ENCODE peak calls at places on chromosomes 3 and 15, in seven cellular contexts. One of them, this sample, is unnamed.

GRCh38 chr15:29986946-29987345 is 95.8 kb upstream of the GOLGA8J start:
- DNase-seq in heart left ventricle: no peak
- DNase-seq in endothelial cell of umbilical vein: no peak
- DNase-seq in body of pancreas: no peak
- DNase-seq in Peyer's patch: no peak
- DNase-seq in transverse colon: no peak
- DNase-seq in suprapubic skin: no peak
- DNase-seq in this sample: no peak

GRCh38 chr3:184842433-184842832 is 30.5 kb downstream of the VPS8 start:
- DNase-seq in heart left ventricle: no peak
- DNase-seq in endothelial cell of umbilical vein: no peak
- DNase-seq in body of pancreas: no peak
- DNase-seq in Peyer's patch: no peak
- DNase-seq in transverse colon: no peak
- DNase-seq in suprapubic skin: no peak
- DNase-seq in this sample: no peak

GRCh38 chr3:118165413-118165812 is 869.2 kb downstream of the IGSF11 start:
- DNase-seq in heart left ventricle: no peak
- DNase-seq in endothelial cell of umbilical vein: no peak
- DNase-seq in body of pancreas: no peak
- DNase-seq in Peyer's patch: no peak
- DNase-seq in transverse colon: no peak
- DNase-seq in suprapubic skin: no peak
- DNase-seq in this sample: no peak

GRCh38 chr3:23175361-23176073 is 27.6 kb upstream of the UBE2E2 start:
- DNase-seq in heart left ventricle: no peak
- DNase-seq in endothelial cell of umbilical vein: peak
- DNase-seq in body of pancreas: no peak
- DNase-seq in Peyer's patch: no peak
- DNase-seq in transverse colon: no peak
- DNase-seq in suprapubic skin: no peak
- DNase-seq in this sample: no peak

GRCh38 chr3:55746808-55747413 is 259.8 kb upstream of the WNT5A start:
- DNase-seq in heart left ventricle: no peak
- DNase-seq in endothelial cell of umbilical vein: peak
- DNase-seq in body of pancreas: no peak
- DNase-seq in Peyer's patch: no peak
- DNase-seq in transverse colon: no peak
- DNase-seq in suprapubic skin: no peak
- DNase-seq in this sample: no peak

GRCh38 chr3:155307183-155307582 is 13.7 kb upstream of the STRIT1 start:
- DNase-seq in heart left ventricle: no peak
- DNase-seq in endothelial cell of umbilical vein: no peak
- DNase-seq in body of pancreas: no peak
- DNase-seq in Peyer's patch: no peak
- DNase-seq in transverse colon: no peak
- DNase-seq in suprapubic skin: no peak
- DNase-seq in this sample: no peak

GRCh38 chr3:82475306-82475705 is 713.9 kb upstream of the GBE1 start:
- DNase-seq in heart left ventricle: no peak
- DNase-seq in endothelial cell of umbilical vein: no peak
- DNase-seq in body of pancreas: no peak
- DNase-seq in Peyer's patch: no peak
- DNase-seq in transverse colon: no peak
- DNase-seq in suprapubic skin: no peak
- DNase-seq in this sample: no peak

GRCh38 chr3:53502737-53503136 is 8.3 kb downstream of the CACNA1D start:
- DNase-seq in heart left ventricle: no peak
- DNase-seq in endothelial cell of umbilical vein: no peak
- DNase-seq in body of pancreas: no peak
- DNase-seq in Peyer's patch: no peak
- DNase-seq in transverse colon: no peak
- DNase-seq in suprapubic skin: no peak
- DNase-seq in this sample: no peak

GRCh38 chr15:55289573-55290360 is at the start of gene RAB27A:
- DNase-seq in heart left ventricle: peak
- DNase-seq in endothelial cell of umbilical vein: peak
- DNase-seq in body of pancreas: peak
- DNase-seq in Peyer's patch: peak
- DNase-seq in transverse colon: peak
- DNase-seq in suprapubic skin: peak
- DNase-seq in this sample: peak

GRCh38 chr3:52185837-52186236 is 12.1 kb upstream of the ALAS1 start:
- DNase-seq in heart left ventricle: no peak
- DNase-seq in endothelial cell of umbilical vein: no peak
- DNase-seq in body of pancreas: no peak
- DNase-seq in Peyer's patch: no peak
- DNase-seq in transverse colon: no peak
- DNase-seq in suprapubic skin: peak
- DNase-seq in this sample: no peak

GRCh38 chr3:123395235-123395634 is 53.7 kb downstream of the ADCY5 start:
- DNase-seq in heart left ventricle: no peak
- DNase-seq in endothelial cell of umbilical vein: no peak
- DNase-seq in body of pancreas: no peak
- DNase-seq in Peyer's patch: no peak
- DNase-seq in transverse colon: no peak
- DNase-seq in suprapubic skin: no peak
- DNase-seq in this sample: no peak

GRCh38 chr3:27094721-27095120 is 274.5 kb downstream of the NEK10 start:
- DNase-seq in heart left ventricle: no peak
- DNase-seq in endothelial cell of umbilical vein: peak
- DNase-seq in body of pancreas: no peak
- DNase-seq in Peyer's patch: no peak
- DNase-seq in transverse colon: no peak
- DNase-seq in suprapubic skin: no peak
- DNase-seq in this sample: no peak

GRCh38 chr3:39138804-39139415 is 14.5 kb downstream of the CSRNP1 start:
- DNase-seq in heart left ventricle: peak
- DNase-seq in endothelial cell of umbilical vein: no peak
- DNase-seq in body of pancreas: no peak
- DNase-seq in Peyer's patch: no peak
- DNase-seq in transverse colon: peak
- DNase-seq in suprapubic skin: no peak
- DNase-seq in this sample: peak

GRCh38 chr3:102586485-102586884 is 151.7 kb downstream of the ZPLD1 start:
- DNase-seq in heart left ventricle: no peak
- DNase-seq in endothelial cell of umbilical vein: no peak
- DNase-seq in body of pancreas: no peak
- DNase-seq in Peyer's patch: no peak
- DNase-seq in transverse colon: no peak
- DNase-seq in suprapubic skin: no peak
- DNase-seq in this sample: no peak

GRCh38 chr15:73019733-73020132 is 32.5 kb upstream of the NEO1 start:
- DNase-seq in heart left ventricle: no peak
- DNase-seq in endothelial cell of umbilical vein: no peak
- DNase-seq in body of pancreas: no peak
- DNase-seq in Peyer's patch: no peak
- DNase-seq in transverse colon: no peak
- DNase-seq in suprapubic skin: no peak
- DNase-seq in this sample: no peak

GRCh38 chr3:124850212-124850611 is 37.0 kb downstream of the ITGB5 start:
- DNase-seq in heart left ventricle: no peak
- DNase-seq in endothelial cell of umbilical vein: no peak
- DNase-seq in body of pancreas: no peak
- DNase-seq in Peyer's patch: no peak
- DNase-seq in transverse colon: no peak
- DNase-seq in suprapubic skin: no peak
- DNase-seq in this sample: no peak

GRCh38 chr3:46102059-46102779 is 74.9 kb upstream of the XCR1 start:
- DNase-seq in heart left ventricle: no peak
- DNase-seq in endothelial cell of umbilical vein: no peak
- DNase-seq in body of pancreas: no peak
- DNase-seq in Peyer's patch: no peak
- DNase-seq in transverse colon: no peak
- DNase-seq in suprapubic skin: no peak
- DNase-seq in this sample: no peak

GRCh38 chr3:11954312-11954934 is 49.8 kb upstream of the SYN2 start:
- DNase-seq in heart left ventricle: no peak
- DNase-seq in endothelial cell of umbilical vein: no peak
- DNase-seq in body of pancreas: no peak
- DNase-seq in Peyer's patch: peak
- DNase-seq in transverse colon: peak
- DNase-seq in suprapubic skin: no peak
- DNase-seq in this sample: no peak

GRCh38 chr15:85974348-85974705 is 105.3 kb upstream of the AGBL1 start:
- DNase-seq in heart left ventricle: no peak
- DNase-seq in endothelial cell of umbilical vein: no peak
- DNase-seq in body of pancreas: no peak
- DNase-seq in Peyer's patch: no peak
- DNase-seq in transverse colon: no peak
- DNase-seq in suprapubic skin: no peak
- DNase-seq in this sample: no peak

GRCh38 chr15:47414207-47414606 is 303.1 kb upstream of the SEMA6D start:
- DNase-seq in heart left ventricle: no peak
- DNase-seq in endothelial cell of umbilical vein: no peak
- DNase-seq in body of pancreas: no peak
- DNase-seq in Peyer's patch: no peak
- DNase-seq in transverse colon: no peak
- DNase-seq in suprapubic skin: no peak
- DNase-seq in this sample: no peak

GRCh38 chr3:133836497-133837158 is 31.0 kb downstream of the SRPRB start:
- DNase-seq in heart left ventricle: no peak
- DNase-seq in endothelial cell of umbilical vein: no peak
- DNase-seq in body of pancreas: no peak
- DNase-seq in Peyer's patch: no peak
- DNase-seq in transverse colon: no peak
- DNase-seq in suprapubic skin: no peak
- DNase-seq in this sample: no peak

DNA sequence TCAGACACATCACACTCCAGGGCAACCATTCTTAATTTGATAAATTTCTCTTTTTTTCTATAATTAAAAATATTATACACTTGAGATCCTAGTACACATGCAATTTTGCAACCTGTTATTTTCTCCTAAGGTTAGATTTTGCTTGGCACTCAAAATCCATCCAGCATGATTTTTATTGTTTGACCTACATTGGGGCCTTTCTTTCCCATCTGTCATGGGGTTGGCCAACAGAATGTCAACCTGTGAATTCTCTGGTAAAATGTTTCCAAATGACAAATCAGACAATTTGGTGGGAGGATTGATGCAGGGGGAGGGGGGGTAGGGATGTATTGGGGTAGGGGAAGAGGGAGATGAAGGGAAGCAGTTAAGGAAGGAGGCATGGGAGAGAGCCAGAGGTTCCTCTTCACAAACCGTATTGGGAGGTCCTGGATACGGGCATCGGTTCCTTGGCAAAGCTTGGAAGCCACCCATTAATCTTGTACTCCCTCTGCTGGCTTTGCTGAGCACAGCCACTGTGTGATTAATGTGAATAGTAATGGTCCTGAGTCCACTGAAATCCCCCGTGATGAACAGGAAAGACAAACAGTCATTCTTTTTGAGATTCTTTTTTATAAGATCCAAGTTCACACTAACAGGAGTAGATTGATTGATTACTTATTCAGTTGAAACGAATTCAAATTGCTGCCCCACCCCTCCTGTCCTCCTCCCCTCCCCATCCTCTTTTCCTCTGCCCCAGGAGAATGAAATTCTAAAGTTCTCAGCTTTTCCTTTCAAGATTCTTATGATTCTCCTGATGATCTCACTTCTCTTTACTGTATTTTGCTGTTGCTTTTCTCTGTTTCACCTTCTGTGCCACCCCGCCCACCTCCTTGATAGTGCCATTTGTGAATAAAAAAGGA is 82.2 kb upstream of the SLC25A26 start:
- DNase-seq in heart left ventricle: peak
- DNase-seq in endothelial cell of umbilical vein: peak
- DNase-seq in body of pancreas: peak
- DNase-seq in Peyer's patch: peak
- DNase-seq in transverse colon: peak
- DNase-seq in suprapubic skin: no peak
- DNase-seq in this sample: peak
- TF ChIP-seq CTCF in heart left ventricle: peak
- TF ChIP-seq CTCF in endothelial cell of umbilical vein: peak
- TF ChIP-seq CTCF in body of pancreas: peak
- TF ChIP-seq CTCF in Peyer's patch: peak
- TF ChIP-seq CTCF in transverse colon: peak
- TF ChIP-seq CTCF in suprapubic skin: peak
- TF ChIP-seq CTCF in this sample: peak

GRCh38 chr3:28575100-28575747 is 226.6 kb upstream of the AZI2 start:
- DNase-seq in heart left ventricle: peak
- DNase-seq in endothelial cell of umbilical vein: no peak
- DNase-seq in body of pancreas: peak
- DNase-seq in Peyer's patch: no peak
- DNase-seq in transverse colon: no peak
- DNase-seq in suprapubic skin: no peak
- DNase-seq in this sample: no peak
- H3K4me3 ChIP-seq in heart left ventricle: peak
- H3K4me3 ChIP-seq in endothelial cell of umbilical vein: no peak
- H3K4me3 ChIP-seq in body of pancreas: no peak
- H3K4me3 ChIP-seq in Peyer's patch: peak
- H3K4me3 ChIP-seq in transverse colon: peak
- H3K4me3 ChIP-seq in suprapubic skin: peak
- H3K4me3 ChIP-seq in this sample: peak

DNA sequence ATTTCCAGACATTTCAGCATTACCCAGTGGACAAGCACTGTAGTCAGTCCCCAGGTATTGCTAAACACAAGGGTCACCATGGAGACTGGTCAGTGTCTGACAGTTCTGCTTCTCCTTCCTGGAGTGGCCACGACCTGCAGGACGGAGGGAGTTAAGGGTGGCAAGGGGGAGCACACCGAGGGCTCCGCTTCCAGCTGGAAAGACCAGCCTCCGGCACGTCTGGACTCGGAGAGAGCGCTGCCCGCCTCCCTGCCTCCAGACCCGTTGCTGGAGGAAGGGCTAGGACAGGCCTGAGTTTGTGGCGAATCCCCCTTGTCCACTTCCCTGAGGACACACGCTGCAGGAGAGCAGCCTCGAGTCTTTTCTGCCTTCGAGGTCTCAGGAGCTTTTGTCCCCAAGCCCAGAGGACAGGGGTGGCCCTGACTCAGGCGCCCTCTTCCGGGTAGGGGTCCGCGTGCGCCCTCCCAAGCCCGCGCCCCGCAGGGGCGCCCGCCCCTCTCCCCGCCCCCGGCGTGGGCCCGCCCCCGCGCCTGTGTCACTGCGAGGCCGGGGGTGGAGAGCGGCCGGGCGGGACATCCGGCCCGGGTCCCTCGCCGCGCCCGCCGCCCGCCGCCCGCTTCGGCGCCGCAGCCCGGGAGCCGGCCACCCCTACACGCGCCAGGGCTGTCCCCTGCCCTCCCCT is at the start of gene CHST14:
- DNase-seq in heart left ventricle: peak
- DNase-seq in endothelial cell of umbilical vein: peak
- DNase-seq in body of pancreas: peak
- DNase-seq in Peyer's patch: peak
- DNase-seq in transverse colon: peak
- DNase-seq in suprapubic skin: peak
- DNase-seq in this sample: peak
- TF ChIP-seq POLR2A in heart left ventricle: no peak
- TF ChIP-seq POLR2A in endothelial cell of umbilical vein: peak
- TF ChIP-seq POLR2A in body of pancreas: peak
- TF ChIP-seq POLR2A in Peyer's patch: no peak
- TF ChIP-seq POLR2A in transverse colon: peak
- TF ChIP-seq POLR2A in suprapubic skin: no peak
- TF ChIP-seq POLR2A in this sample: no peak

DNA sequence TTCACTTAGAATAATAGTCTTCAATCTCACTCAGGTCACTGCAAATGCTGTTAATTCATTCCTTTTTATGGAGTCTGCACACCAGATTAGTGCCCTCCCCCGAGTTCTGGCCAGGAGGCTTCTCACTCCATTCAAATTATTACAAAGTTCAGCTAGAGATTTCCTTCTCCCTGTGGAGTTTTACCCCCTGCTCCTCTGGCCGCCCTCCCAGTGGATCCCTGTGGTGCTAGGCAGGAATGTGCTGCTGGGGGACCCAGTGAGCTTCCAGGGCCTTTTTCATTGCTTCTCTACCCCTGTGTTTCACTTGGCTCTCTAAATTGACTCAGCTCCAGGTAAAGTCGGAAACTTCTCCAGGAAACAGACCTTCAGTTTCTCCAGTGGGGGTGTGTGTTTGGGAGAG is 42.7 kb upstream of the CD200R1L start:
- DNase-seq in heart left ventricle: no peak
- DNase-seq in endothelial cell of umbilical vein: no peak
- DNase-seq in body of pancreas: no peak
- DNase-seq in Peyer's patch: no peak
- DNase-seq in transverse colon: no peak
- DNase-seq in suprapubic skin: no peak
- DNase-seq in this sample: no peak
- TF ChIP-seq CTCF in heart left ventricle: no peak
- TF ChIP-seq CTCF in endothelial cell of umbilical vein: no peak
- TF ChIP-seq CTCF in body of pancreas: no peak
- TF ChIP-seq CTCF in Peyer's patch: no peak
- TF ChIP-seq CTCF in transverse colon: no peak
- TF ChIP-seq CTCF in suprapubic skin: no peak
- TF ChIP-seq CTCF in this sample: no peak